ENCODE peak calls at places on chromosome 14, in four cellular contexts. I is WTC11, S is ovary, R is NCI-H1436. C is an unnamed sample.

GRCh38 chr14:36522972-36523685 is 3.1 kb upstream of the NKX2-1 start:
- DNase-seq in I (peak; percentile 34), R (no peak), S (no peak), C (no peak)

GRCh38 chr14:102557434-102558226 is 34.8 kb upstream of the RCOR1 start:
- DNase-seq in I (no peak), R (no peak), S (no peak), C (no peak)

GRCh38 chr14:88005050-88005481 is at the start of gene GPR65:
- DNase-seq in R (no peak), S (no peak), I (no peak), C (no peak)

GRCh38 chr14:55974046-55974582 is 144.1 kb upstream of the PELI2 start:
- DNase-seq in S (no peak), I (no peak), R (no peak), C (no peak)

GRCh38 chr14:28671425-28671824 is 95.2 kb upstream of the FOXG1 start:
- DNase-seq in S (no peak), R (no peak), I (no peak), C (peak; percentile 26)

GRCh38 chr14:22282429-22282828 is 306.6 kb downstream of the DAD1 start:
- DNase-seq in R (no peak), I (no peak), S (no peak), C (no peak)

GRCh38 chr14:101733211-101733610 is 28.3 kb upstream of the PPP2R5C start:
- DNase-seq in S (no peak), I (no peak), R (no peak), C (no peak)

GRCh38 chr14:98725676-98726075 is 546.3 kb downstream of the BCL11B start:
- DNase-seq in S (no peak), I (no peak), R (no peak), C (no peak)

GRCh38 chr14:87830443-87831096 is 162.4 kb downstream of the GALC start:
- DNase-seq in S (no peak), I (no peak), R (no peak), C (no peak)

GRCh38 chr14:72636094-72636493 is 257.8 kb downstream of the DPF3 start:
- DNase-seq in I (no peak), S (no peak), R (no peak), C (no peak)

GRCh38 chr14:99476864-99477263 is 3.8 kb downstream of the SETD3 start:
- DNase-seq in S (no peak), R (no peak), I (no peak), C (no peak)

GRCh38 chr14:33404054-33404453 is 465.4 kb downstream of the NPAS3 start:
- DNase-seq in S (no peak), I (no peak), R (no peak), C (no peak)